ENCODE peak calls at places on chromosome 21, in ten cellular contexts. F, W, M, E, O, T, C, S, B and N are unnamed samples.

GRCh38 chr21:27225142-27225541 is 258.3 kb upstream of the ADAMTS5 start:
- DNase-seq in F (no peak), W (no peak), M (peak), E (no peak), O (no peak), T (no peak), C (no peak), S (no peak), B (no peak), N (peak)

GRCh38 chr21:26028183-26028582 is 142.4 kb downstream of the APP start:
- DNase-seq in F (no peak), W (no peak), M (no peak), E (no peak), O (no peak), T (no peak), C (no peak), S (no peak), B (no peak), N (no peak)

GRCh38 chr21:22421416-22422190 is 1423.4 kb downstream of the NCAM2 start:
- DNase-seq in F (no peak), W (no peak), M (no peak), E (no peak), O (no peak), T (no peak), C (no peak), S (no peak), B (no peak), N (no peak)

GRCh38 chr21:29077651-29078090 is 4.2 kb upstream of the CCT8 start:
- DNase-seq in F (no peak), W (peak), M (peak), E (peak), O (no peak), T (peak), C (no peak), S (no peak), B (no peak), N (peak)

GRCh38 chr21:29154270-29154669 is 23.8 kb downstream of the MAP3K7CL start:
- DNase-seq in F (no peak), W (no peak), M (no peak), E (no peak), O (no peak), T (no peak), C (no peak), S (no peak), B (no peak), N (no peak)

GRCh38 chr21:39312112-39313041 is 1.1 kb downstream of the BRWD1 start:
- DNase-seq in F (peak), W (peak), M (peak), E (peak), O (peak), T (peak), C (no peak), S (peak), B (peak), N (peak)

GRCh38 chr21:40204956-40205355 is 337.7 kb downstream of the PCP4 start:
- DNase-seq in F (no peak), W (no peak), M (no peak), E (no peak), O (no peak), T (no peak), C (no peak), S (no peak), B (no peak), N (no peak)

GRCh38 chr21:29943885-29944284 is 4.1 kb upstream of the GRIK1 start:
- DNase-seq in F (no peak), W (no peak), M (no peak), E (peak), O (no peak), T (no peak), C (no peak), S (no peak), B (no peak), N (peak)

DNA sequence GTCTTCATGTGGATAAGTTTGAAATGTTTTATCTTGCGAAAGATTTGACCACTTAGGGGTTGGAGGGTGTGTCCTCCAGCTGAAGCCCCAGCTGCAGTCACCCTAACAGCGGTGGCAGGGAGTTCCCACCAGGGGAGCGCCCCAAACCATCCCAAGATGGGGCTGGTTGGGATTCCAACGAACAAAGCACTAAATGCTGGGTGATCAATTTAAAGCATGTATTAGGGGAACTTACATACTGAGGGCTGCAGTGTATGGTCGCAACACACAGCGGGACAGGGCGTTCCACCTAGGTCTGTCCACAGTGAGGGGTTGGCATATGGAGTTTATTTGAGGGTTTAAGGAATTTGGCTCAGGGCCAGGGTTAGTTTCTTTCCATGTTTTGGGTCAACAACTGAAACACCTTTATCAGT is 26.3 kb downstream of the SLC37A1 start:
- DNase-seq in F (no peak), W (no peak), M (no peak), E (no peak), O (no peak), T (no peak), C (no peak), S (no peak), B (no peak), N (no peak)
- H3K4me3 ChIP-seq in F (no peak), W (no peak), M (no peak), E (no peak), O (no peak), T (no peak), C (no peak), S (no peak), B (no peak), N (no peak)

GRCh38 chr21:33383056-33383888 is 19.9 kb upstream of the IFNGR2 start:
- DNase-seq in F (peak), W (peak), M (peak), E (peak), O (peak), T (peak), C (no peak), S (peak), B (peak), N (peak)

GRCh38 chr21:33390479-33390878 is 12.7 kb upstream of the IFNGR2 start:
- DNase-seq in F (peak), W (no peak), M (no peak), E (no peak), O (no peak), T (no peak), C (no peak), S (no peak), B (no peak), N (no peak)

GRCh38 chr21:33388188-33388587 is 15.0 kb upstream of the IFNGR2 start:
- DNase-seq in F (no peak), W (no peak), M (no peak), E (no peak), O (no peak), T (no peak), C (no peak), S (no peak), B (no peak), N (no peak)

GRCh38 chr21:33384851-33385331 is 18.3 kb upstream of the IFNGR2 start:
- DNase-seq in F (no peak), W (no peak), M (no peak), E (peak), O (no peak), T (no peak), C (no peak), S (no peak), B (no peak), N (no peak)

GRCh38 chr21:33386222-33386784 is 16.9 kb upstream of the IFNGR2 start:
- DNase-seq in F (no peak), W (no peak), M (no peak), E (no peak), O (no peak), T (no peak), C (no peak), S (no peak), B (no peak), N (no peak)
- TF ChIP-seq CTCF in F (peak), W (no peak), M (peak), E (peak), O (no peak), T (no peak), C (peak), S (no peak), B (no peak), N (peak)

DNA sequence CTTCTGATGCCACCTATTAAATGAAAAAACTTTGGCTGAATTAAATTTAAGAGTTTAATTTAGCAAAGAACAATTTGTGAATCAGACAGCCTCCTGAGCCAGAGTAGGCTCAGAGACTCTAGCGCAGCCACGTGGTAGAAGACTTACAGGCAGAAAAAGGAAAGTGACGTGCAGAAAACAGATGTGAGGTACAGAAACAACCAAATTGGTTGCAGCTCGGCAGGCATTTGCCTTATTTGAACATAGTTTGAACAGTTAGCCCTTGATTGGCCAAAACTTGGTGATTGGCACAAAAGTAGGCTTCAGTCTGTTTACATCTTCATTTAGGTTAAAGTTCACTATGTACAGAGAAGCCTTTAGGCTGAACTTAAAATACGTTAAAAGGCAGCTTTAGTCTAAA is 22.9 kb downstream of the TCP10L start:
- DNase-seq in F (no peak), W (peak), M (peak), E (no peak), O (peak), T (no peak), C (peak), S (no peak), B (peak), N (peak)
- H3K4me3 ChIP-seq in F (no peak), W (no peak), M (no peak), E (no peak), O (no peak), T (no peak), C (no peak), S (no peak), B (no peak), N (no peak)

GRCh38 chr21:14382486-14382834 is 486 bp downstream of the HSPA13 start:
- DNase-seq in F (no peak), W (peak), M (peak), E (no peak), O (peak), T (no peak), C (no peak), S (no peak), B (no peak), N (peak)
- TF ChIP-seq CTCF in F (no peak), W (no peak), M (no peak), E (no peak), O (no peak), T (no peak), C (no peak), S (no peak), B (no peak), N (no peak)

GRCh38 chr21:34510148-34511142 is 1.6 kb downstream of the KCNE1 start:
- DNase-seq in F (peak), W (peak), M (peak), E (peak), O (peak), T (peak), C (no peak), S (peak), B (peak), N (peak)
- H3K4me3 ChIP-seq in F (no peak), W (no peak), M (no peak), E (no peak), O (no peak), T (no peak), C (no peak), S (no peak), B (no peak), N (no peak)

GRCh38 chr21:18387994-18388393 is 15.6 kb downstream of the TMPRSS15 start:
- DNase-seq in F (no peak), W (no peak), M (no peak), E (no peak), O (no peak), T (no peak), C (no peak), S (no peak), B (no peak), N (no peak)

GRCh38 chr21:18382141-18382540 is 21.4 kb downstream of the TMPRSS15 start:
- DNase-seq in F (no peak), W (no peak), M (no peak), E (no peak), O (no peak), T (no peak), C (no peak), S (no peak), B (no peak), N (no peak)

DNA sequence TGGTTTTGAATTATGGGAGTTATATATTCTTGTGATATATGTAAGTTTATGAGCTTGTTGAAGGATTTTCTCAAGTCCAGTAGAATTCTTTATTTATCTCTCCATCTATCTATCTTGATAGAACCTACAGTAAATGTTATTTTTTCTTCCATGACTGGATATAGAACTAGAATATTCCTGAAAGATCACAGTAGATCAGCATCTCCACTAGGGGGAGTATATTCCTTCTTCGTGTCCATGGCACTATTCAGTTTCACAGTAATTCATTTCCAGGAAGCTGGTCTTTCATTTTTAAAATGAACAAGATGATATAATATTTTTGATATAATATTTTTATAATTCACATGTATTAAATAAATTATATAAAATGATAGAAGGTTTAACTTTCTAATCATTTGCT is 18.8 kb downstream of the TMPRSS15 start:
- DNase-seq in F (peak), W (no peak), M (peak), E (peak), O (no peak), T (peak), C (no peak), S (no peak), B (no peak), N (peak)
- TF ChIP-seq CTCF in F (peak), W (no peak), M (peak), E (peak), O (peak), T (no peak), C (no peak), S (peak), B (no peak), N (peak)

GRCh38 chr21:45120975-45121374 is 46.6 kb downstream of the ADARB1 start:
- DNase-seq in F (no peak), W (no peak), M (no peak), E (no peak), O (no peak), T (no peak), C (no peak), S (no peak), B (no peak), N (no peak)
- H3K4me3 ChIP-seq in F (no peak), W (no peak), M (no peak), E (no peak), O (no peak), T (no peak), C (no peak), S (no peak), B (no peak), N (no peak)

GRCh38 chr21:35614412-35614901 is 445.9 kb downstream of the SETD4 start:
- DNase-seq in F (peak), W (no peak), M (peak), E (no peak), O (no peak), T (no peak), C (no peak), S (no peak), B (no peak), N (peak)

GRCh38 chr21:35619184-35619583 is 441.1 kb downstream of the SETD4 start:
- DNase-seq in F (peak), W (no peak), M (peak), E (no peak), O (no peak), T (no peak), C (peak), S (no peak), B (no peak), N (peak)

GRCh38 chr21:35615325-35615724 is 445.0 kb downstream of the SETD4 start:
- DNase-seq in F (no peak), W (no peak), M (no peak), E (no peak), O (no peak), T (no peak), C (no peak), S (no peak), B (no peak), N (no peak)

GRCh38 chr21:35617491-35617890 is 442.8 kb downstream of the SETD4 start:
- DNase-seq in F (no peak), W (no peak), M (no peak), E (no peak), O (no peak), T (no peak), C (no peak), S (no peak), B (no peak), N (no peak)

GRCh38 chr21:35616090-35616489 is 444.2 kb downstream of the SETD4 start:
- DNase-seq in F (peak), W (no peak), M (peak), E (peak), O (peak), T (peak), C (peak), S (no peak), B (no peak), N (peak)
- TF ChIP-seq CTCF in F (peak), W (no peak), M (peak), E (no peak), O (peak), T (peak), C (peak), S (peak), B (no peak), N (peak)

GRCh38 chr21:36702622-36702968 is 3.7 kb downstream of the SIM2 start:
- DNase-seq in F (no peak), W (no peak), M (no peak), E (no peak), O (no peak), T (no peak), C (no peak), S (no peak), B (peak), N (no peak)
- H3K4me3 ChIP-seq in F (no peak), W (no peak), M (peak), E (no peak), O (no peak), T (peak), C (no peak), S (no peak), B (no peak), N (no peak)